ENCODE peak calls at places on chromosomes 11 and 22, in seven cellular contexts. One of them, this sample, is unnamed.

GRCh38 chr11:128318856-128319474 is 268.4 kb downstream of the ETS1 start:
- DNase-seq in colonic mucosa: no peak
- DNase-seq in lower lobe of right lung: no peak
- DNase-seq in GM23248: no peak
- DNase-seq in bronchial epithelial cell: peak
- DNase-seq in A549: no peak
- DNase-seq in naive thymus-derived CD4-positive, alpha-beta T cell: peak
- DNase-seq in this sample: no peak

GRCh38 chr22:23240639-23241389 is 60.5 kb downstream of the BCR start:
- DNase-seq in colonic mucosa: no peak
- DNase-seq in lower lobe of right lung: no peak
- DNase-seq in GM23248: peak
- DNase-seq in bronchial epithelial cell: peak
- DNase-seq in A549: peak
- DNase-seq in naive thymus-derived CD4-positive, alpha-beta T cell: no peak
- DNase-seq in this sample: peak

GRCh38 chr22:40232624-40233023 is 54.9 kb downstream of the TNRC6B start:
- DNase-seq in colonic mucosa: no peak
- DNase-seq in lower lobe of right lung: no peak
- DNase-seq in GM23248: no peak
- DNase-seq in bronchial epithelial cell: no peak
- DNase-seq in A549: no peak
- DNase-seq in naive thymus-derived CD4-positive, alpha-beta T cell: no peak
- DNase-seq in this sample: no peak

GRCh38 chr11:60691636-60692035 is 7.8 kb upstream of the MS4A8 start:
- DNase-seq in colonic mucosa: no peak
- DNase-seq in lower lobe of right lung: no peak
- DNase-seq in GM23248: no peak
- DNase-seq in bronchial epithelial cell: no peak
- DNase-seq in A549: no peak
- DNase-seq in naive thymus-derived CD4-positive, alpha-beta T cell: no peak
- DNase-seq in this sample: no peak

GRCh38 chr11:5603326-5603725 is 6.9 kb downstream of the TRIM6 start:
- DNase-seq in colonic mucosa: no peak
- DNase-seq in lower lobe of right lung: no peak
- DNase-seq in GM23248: no peak
- DNase-seq in bronchial epithelial cell: no peak
- DNase-seq in A549: no peak
- DNase-seq in naive thymus-derived CD4-positive, alpha-beta T cell: no peak
- DNase-seq in this sample: no peak

GRCh38 chr22:25627271-25627848 is 62.9 kb downstream of the GRK3 start:
- DNase-seq in colonic mucosa: no peak
- DNase-seq in lower lobe of right lung: no peak
- DNase-seq in GM23248: no peak
- DNase-seq in bronchial epithelial cell: peak
- DNase-seq in A549: no peak
- DNase-seq in naive thymus-derived CD4-positive, alpha-beta T cell: no peak
- DNase-seq in this sample: no peak

GRCh38 chr11:43861141-43861540 is 19.5 kb upstream of the ALKBH3 start:
- DNase-seq in colonic mucosa: no peak
- DNase-seq in lower lobe of right lung: no peak
- DNase-seq in GM23248: no peak
- DNase-seq in bronchial epithelial cell: no peak
- DNase-seq in A549: no peak
- DNase-seq in naive thymus-derived CD4-positive, alpha-beta T cell: no peak
- DNase-seq in this sample: no peak

GRCh38 chr11:101583180-101584128 is at the start of gene TRPC6:
- DNase-seq in colonic mucosa: no peak
- DNase-seq in lower lobe of right lung: peak
- DNase-seq in GM23248: peak
- DNase-seq in bronchial epithelial cell: peak
- DNase-seq in A549: peak
- DNase-seq in naive thymus-derived CD4-positive, alpha-beta T cell: no peak
- DNase-seq in this sample: peak

GRCh38 chr11:2355000-2355644 is 22.0 kb upstream of the CD81 start:
- DNase-seq in colonic mucosa: no peak
- DNase-seq in lower lobe of right lung: no peak
- DNase-seq in GM23248: peak
- DNase-seq in bronchial epithelial cell: peak
- DNase-seq in A549: no peak
- DNase-seq in naive thymus-derived CD4-positive, alpha-beta T cell: no peak
- DNase-seq in this sample: no peak

GRCh38 chr22:25025586-25025985 is 73.1 kb downstream of the KIAA1671 start:
- DNase-seq in colonic mucosa: no peak
- DNase-seq in lower lobe of right lung: no peak
- DNase-seq in GM23248: no peak
- DNase-seq in bronchial epithelial cell: no peak
- DNase-seq in A549: no peak
- DNase-seq in naive thymus-derived CD4-positive, alpha-beta T cell: no peak
- DNase-seq in this sample: peak

GRCh38 chr11:17734418-17734911 is at the start of gene KCNC1:
- DNase-seq in colonic mucosa: no peak
- DNase-seq in lower lobe of right lung: no peak
- DNase-seq in GM23248: peak
- DNase-seq in bronchial epithelial cell: no peak
- DNase-seq in A549: peak
- DNase-seq in naive thymus-derived CD4-positive, alpha-beta T cell: no peak
- DNase-seq in this sample: peak

GRCh38 chr22:19776433-19777031 is 16.0 kb downstream of the TBX1 start:
- DNase-seq in colonic mucosa: no peak
- DNase-seq in lower lobe of right lung: no peak
- DNase-seq in GM23248: peak
- DNase-seq in bronchial epithelial cell: no peak
- DNase-seq in A549: no peak
- DNase-seq in naive thymus-derived CD4-positive, alpha-beta T cell: no peak
- DNase-seq in this sample: peak

GRCh38 chr22:39474351-39474991 is 17.7 kb downstream of the MGAT3 start:
- DNase-seq in colonic mucosa: peak
- DNase-seq in lower lobe of right lung: no peak
- DNase-seq in GM23248: peak
- DNase-seq in bronchial epithelial cell: no peak
- DNase-seq in A549: no peak
- DNase-seq in naive thymus-derived CD4-positive, alpha-beta T cell: no peak
- DNase-seq in this sample: peak

GRCh38 chr11:662689-663274 is 25.7 kb downstream of the DRD4 start:
- DNase-seq in colonic mucosa: peak
- DNase-seq in lower lobe of right lung: peak
- DNase-seq in GM23248: peak
- DNase-seq in bronchial epithelial cell: peak
- DNase-seq in A549: peak
- DNase-seq in naive thymus-derived CD4-positive, alpha-beta T cell: peak
- DNase-seq in this sample: peak

GRCh38 chr11:10623797-10624761 is 55.6 kb upstream of the LYVE1 start:
- DNase-seq in colonic mucosa: no peak
- DNase-seq in lower lobe of right lung: peak
- DNase-seq in GM23248: peak
- DNase-seq in bronchial epithelial cell: no peak
- DNase-seq in A549: peak
- DNase-seq in naive thymus-derived CD4-positive, alpha-beta T cell: no peak
- DNase-seq in this sample: peak

GRCh38 chr11:18000760-18001159 is 12.1 kb downstream of the SERGEF start:
- DNase-seq in colonic mucosa: no peak
- DNase-seq in lower lobe of right lung: no peak
- DNase-seq in GM23248: no peak
- DNase-seq in bronchial epithelial cell: no peak
- DNase-seq in A549: no peak
- DNase-seq in naive thymus-derived CD4-positive, alpha-beta T cell: no peak
- DNase-seq in this sample: no peak

GRCh38 chr11:30244255-30244654 is 13.4 kb downstream of the FSHB start:
- DNase-seq in colonic mucosa: no peak
- DNase-seq in lower lobe of right lung: no peak
- DNase-seq in GM23248: peak
- DNase-seq in bronchial epithelial cell: peak
- DNase-seq in A549: peak
- DNase-seq in naive thymus-derived CD4-positive, alpha-beta T cell: no peak
- DNase-seq in this sample: no peak

GRCh38 chr11:16986434-16987204 is 27.6 kb downstream of the PLEKHA7 start:
- DNase-seq in colonic mucosa: peak
- DNase-seq in lower lobe of right lung: peak
- DNase-seq in GM23248: no peak
- DNase-seq in bronchial epithelial cell: no peak
- DNase-seq in A549: no peak
- DNase-seq in naive thymus-derived CD4-positive, alpha-beta T cell: peak
- DNase-seq in this sample: no peak

GRCh38 chr11:121672630-121673487 is 220.1 kb upstream of the SORL1-AS1 start:
- DNase-seq in colonic mucosa: no peak
- DNase-seq in lower lobe of right lung: no peak
- DNase-seq in GM23248: peak
- DNase-seq in bronchial epithelial cell: no peak
- DNase-seq in A549: no peak
- DNase-seq in naive thymus-derived CD4-positive, alpha-beta T cell: no peak
- DNase-seq in this sample: peak

GRCh38 chr11:75757651-75758050 is 10.9 kb upstream of the DGAT2 start:
- DNase-seq in colonic mucosa: no peak
- DNase-seq in lower lobe of right lung: no peak
- DNase-seq in GM23248: no peak
- DNase-seq in bronchial epithelial cell: no peak
- DNase-seq in A549: no peak
- DNase-seq in naive thymus-derived CD4-positive, alpha-beta T cell: no peak
- DNase-seq in this sample: no peak

GRCh38 chr11:34192481-34193401 is 87.3 kb downstream of the NAT10 start:
- DNase-seq in colonic mucosa: peak
- DNase-seq in lower lobe of right lung: no peak
- DNase-seq in GM23248: peak
- DNase-seq in bronchial epithelial cell: peak
- DNase-seq in A549: peak
- DNase-seq in naive thymus-derived CD4-positive, alpha-beta T cell: no peak
- DNase-seq in this sample: peak
- H3K4me3 ChIP-seq in colonic mucosa: no peak
- H3K4me3 ChIP-seq in lower lobe of right lung: no peak
- H3K4me3 ChIP-seq in GM23248: peak
- H3K4me3 ChIP-seq in bronchial epithelial cell: no peak
- H3K4me3 ChIP-seq in A549: no peak
- H3K4me3 ChIP-seq in naive thymus-derived CD4-positive, alpha-beta T cell: no peak
- H3K4me3 ChIP-seq in this sample: no peak

DNA sequence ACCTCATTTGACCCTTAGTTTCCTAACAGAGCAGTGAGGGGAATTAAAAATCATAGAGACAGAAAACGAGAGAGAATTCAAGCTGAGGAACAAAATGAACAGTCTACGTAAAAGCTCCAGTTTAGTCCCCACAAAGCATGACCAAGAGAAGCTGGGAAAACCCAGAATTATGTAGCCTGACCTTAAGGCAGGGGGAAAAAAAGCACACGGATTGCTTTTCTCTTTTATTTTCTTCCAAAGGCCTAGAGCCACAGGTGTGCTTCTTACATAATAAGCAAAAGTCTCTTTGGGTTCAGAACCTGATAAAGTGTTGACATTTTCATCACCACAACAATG is 528 bp upstream of the AMBRA1 start:
- DNase-seq in colonic mucosa: no peak
- DNase-seq in lower lobe of right lung: no peak
- DNase-seq in GM23248: no peak
- DNase-seq in bronchial epithelial cell: no peak
- DNase-seq in A549: no peak
- DNase-seq in naive thymus-derived CD4-positive, alpha-beta T cell: no peak
- DNase-seq in this sample: no peak
- H3K4me3 ChIP-seq in colonic mucosa: peak
- H3K4me3 ChIP-seq in lower lobe of right lung: peak
- H3K4me3 ChIP-seq in GM23248: peak
- H3K4me3 ChIP-seq in bronchial epithelial cell: peak
- H3K4me3 ChIP-seq in A549: peak
- H3K4me3 ChIP-seq in naive thymus-derived CD4-positive, alpha-beta T cell: peak
- H3K4me3 ChIP-seq in this sample: peak

GRCh38 chr11:84922212-84922805 is 704.8 kb downstream of the DLG2 start:
- DNase-seq in colonic mucosa: no peak
- DNase-seq in lower lobe of right lung: no peak
- DNase-seq in GM23248: peak
- DNase-seq in bronchial epithelial cell: no peak
- DNase-seq in A549: no peak
- DNase-seq in naive thymus-derived CD4-positive, alpha-beta T cell: no peak
- DNase-seq in this sample: no peak
- H3K4me3 ChIP-seq in colonic mucosa: no peak
- H3K4me3 ChIP-seq in lower lobe of right lung: no peak
- H3K4me3 ChIP-seq in GM23248: peak
- H3K4me3 ChIP-seq in bronchial epithelial cell: no peak
- H3K4me3 ChIP-seq in A549: no peak
- H3K4me3 ChIP-seq in naive thymus-derived CD4-positive, alpha-beta T cell: no peak
- H3K4me3 ChIP-seq in this sample: peak

GRCh38 chr11:32420139-32420538 is 15.2 kb downstream of the WT1 start:
- DNase-seq in colonic mucosa: no peak
- DNase-seq in lower lobe of right lung: no peak
- DNase-seq in GM23248: no peak
- DNase-seq in bronchial epithelial cell: no peak
- DNase-seq in A549: no peak
- DNase-seq in naive thymus-derived CD4-positive, alpha-beta T cell: no peak
- DNase-seq in this sample: no peak

GRCh38 chr11:32418836-32419235 is 16.5 kb downstream of the WT1 start:
- DNase-seq in colonic mucosa: no peak
- DNase-seq in lower lobe of right lung: no peak
- DNase-seq in GM23248: no peak
- DNase-seq in bronchial epithelial cell: peak
- DNase-seq in A549: no peak
- DNase-seq in naive thymus-derived CD4-positive, alpha-beta T cell: no peak
- DNase-seq in this sample: no peak

GRCh38 chr11:32420937-32421532 is 14.3 kb downstream of the WT1 start:
- DNase-seq in colonic mucosa: no peak
- DNase-seq in lower lobe of right lung: no peak
- DNase-seq in GM23248: no peak
- DNase-seq in bronchial epithelial cell: no peak
- DNase-seq in A549: no peak
- DNase-seq in naive thymus-derived CD4-positive, alpha-beta T cell: no peak
- DNase-seq in this sample: no peak

GRCh38 chr11:32422545-32422944 is 12.8 kb downstream of the WT1 start:
- DNase-seq in colonic mucosa: no peak
- DNase-seq in lower lobe of right lung: no peak
- DNase-seq in GM23248: no peak
- DNase-seq in bronchial epithelial cell: no peak
- DNase-seq in A549: no peak
- DNase-seq in naive thymus-derived CD4-positive, alpha-beta T cell: no peak
- DNase-seq in this sample: no peak

DNA sequence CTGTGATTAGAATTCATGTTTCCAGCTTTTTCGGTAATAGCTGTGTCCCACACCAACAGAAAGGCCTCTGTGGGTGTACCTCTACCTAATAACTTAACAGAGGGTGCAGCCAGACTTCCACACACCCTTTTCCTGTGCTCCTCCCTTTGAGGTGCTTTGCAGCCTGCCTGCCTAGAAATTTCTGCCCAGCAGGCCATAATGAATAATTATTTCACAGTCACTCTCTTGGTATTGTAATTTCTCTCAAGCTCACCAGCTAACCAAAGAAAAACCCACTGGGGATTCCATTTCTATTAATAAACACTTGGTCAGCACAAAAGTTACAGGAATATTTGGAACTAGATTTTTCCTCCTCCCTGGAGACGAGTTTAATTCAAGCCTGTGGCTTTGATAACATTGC is 13.3 kb downstream of the WT1 start:
- DNase-seq in colonic mucosa: no peak
- DNase-seq in lower lobe of right lung: no peak
- DNase-seq in GM23248: no peak
- DNase-seq in bronchial epithelial cell: no peak
- DNase-seq in A549: no peak
- DNase-seq in naive thymus-derived CD4-positive, alpha-beta T cell: no peak
- DNase-seq in this sample: no peak
- H3K4me3 ChIP-seq in colonic mucosa: no peak
- H3K4me3 ChIP-seq in lower lobe of right lung: no peak
- H3K4me3 ChIP-seq in GM23248: no peak
- H3K4me3 ChIP-seq in bronchial epithelial cell: no peak
- H3K4me3 ChIP-seq in A549: no peak
- H3K4me3 ChIP-seq in naive thymus-derived CD4-positive, alpha-beta T cell: no peak
- H3K4me3 ChIP-seq in this sample: no peak